ENCODE peak calls at places on chromosomes 7 and 10, in nine cellular contexts. One of them, this sample, is unnamed.

GRCh38 chr7:16345979-16346958 is 75.1 kb downstream of the CRPPA start:
- DNase-seq in vagina: no peak
- DNase-seq in kidney epithelial cell: peak
- DNase-seq in AG09319: no peak
- DNase-seq in cardiac muscle cell: no peak
- DNase-seq in OCI-LY7: no peak
- DNase-seq in heart right ventricle: no peak
- DNase-seq in foreskin fibroblast: peak
- DNase-seq in fibroblast of pulmonary artery: peak
- DNase-seq in this sample: peak

GRCh38 chr10:64880546-64880945 is 1359.3 kb downstream of the REEP3 start:
- DNase-seq in vagina: no peak
- DNase-seq in kidney epithelial cell: no peak
- DNase-seq in AG09319: no peak
- DNase-seq in cardiac muscle cell: no peak
- DNase-seq in OCI-LY7: no peak
- DNase-seq in heart right ventricle: no peak
- DNase-seq in foreskin fibroblast: no peak
- DNase-seq in fibroblast of pulmonary artery: no peak
- DNase-seq in this sample: no peak

GRCh38 chr7:101869026-101869900 is 51.8 kb downstream of the CUX1 start:
- DNase-seq in vagina: no peak
- DNase-seq in kidney epithelial cell: no peak
- DNase-seq in AG09319: no peak
- DNase-seq in cardiac muscle cell: no peak
- DNase-seq in OCI-LY7: peak
- DNase-seq in heart right ventricle: no peak
- DNase-seq in foreskin fibroblast: no peak
- DNase-seq in fibroblast of pulmonary artery: no peak
- DNase-seq in this sample: no peak

GRCh38 chr10:54985732-54986131 is 184.7 kb upstream of the PCDH15 start:
- DNase-seq in vagina: no peak
- DNase-seq in kidney epithelial cell: no peak
- DNase-seq in AG09319: no peak
- DNase-seq in cardiac muscle cell: peak
- DNase-seq in OCI-LY7: peak
- DNase-seq in heart right ventricle: no peak
- DNase-seq in foreskin fibroblast: no peak
- DNase-seq in fibroblast of pulmonary artery: peak
- DNase-seq in this sample: no peak

GRCh38 chr10:125936331-125936730 is 40.0 kb downstream of the FANK1 start:
- DNase-seq in vagina: no peak
- DNase-seq in kidney epithelial cell: no peak
- DNase-seq in AG09319: no peak
- DNase-seq in cardiac muscle cell: no peak
- DNase-seq in OCI-LY7: no peak
- DNase-seq in heart right ventricle: no peak
- DNase-seq in foreskin fibroblast: no peak
- DNase-seq in fibroblast of pulmonary artery: no peak
- DNase-seq in this sample: no peak

GRCh38 chr7:26365077-26365896 is 73.6 kb downstream of the SNX10 start:
- DNase-seq in vagina: no peak
- DNase-seq in kidney epithelial cell: no peak
- DNase-seq in AG09319: peak
- DNase-seq in cardiac muscle cell: peak
- DNase-seq in OCI-LY7: peak
- DNase-seq in heart right ventricle: peak
- DNase-seq in foreskin fibroblast: peak
- DNase-seq in fibroblast of pulmonary artery: peak
- DNase-seq in this sample: peak

GRCh38 chr7:134016223-134016941 is 110.8 kb upstream of the LRGUK start:
- DNase-seq in vagina: no peak
- DNase-seq in kidney epithelial cell: peak
- DNase-seq in AG09319: no peak
- DNase-seq in cardiac muscle cell: peak
- DNase-seq in OCI-LY7: peak
- DNase-seq in heart right ventricle: peak
- DNase-seq in foreskin fibroblast: no peak
- DNase-seq in fibroblast of pulmonary artery: peak
- DNase-seq in this sample: no peak

GRCh38 chr7:7696458-7697119 is 21.8 kb downstream of the RPA3 start:
- DNase-seq in vagina: no peak
- DNase-seq in kidney epithelial cell: peak
- DNase-seq in AG09319: no peak
- DNase-seq in cardiac muscle cell: no peak
- DNase-seq in OCI-LY7: no peak
- DNase-seq in heart right ventricle: no peak
- DNase-seq in foreskin fibroblast: peak
- DNase-seq in fibroblast of pulmonary artery: no peak
- DNase-seq in this sample: no peak

GRCh38 chr7:20778063-20778721 is 8.5 kb downstream of the SP8 start:
- DNase-seq in vagina: no peak
- DNase-seq in kidney epithelial cell: no peak
- DNase-seq in AG09319: peak
- DNase-seq in cardiac muscle cell: peak
- DNase-seq in OCI-LY7: no peak
- DNase-seq in heart right ventricle: no peak
- DNase-seq in foreskin fibroblast: no peak
- DNase-seq in fibroblast of pulmonary artery: peak
- DNase-seq in this sample: no peak

GRCh38 chr7:18820981-18821380 is 296.5 kb downstream of the TWIST1 start:
- DNase-seq in vagina: no peak
- DNase-seq in kidney epithelial cell: no peak
- DNase-seq in AG09319: no peak
- DNase-seq in cardiac muscle cell: no peak
- DNase-seq in OCI-LY7: no peak
- DNase-seq in heart right ventricle: no peak
- DNase-seq in foreskin fibroblast: no peak
- DNase-seq in fibroblast of pulmonary artery: no peak
- DNase-seq in this sample: no peak

GRCh38 chr7:158782638-158783490 is 46.4 kb downstream of the ESYT2 start:
- DNase-seq in vagina: no peak
- DNase-seq in kidney epithelial cell: no peak
- DNase-seq in AG09319: no peak
- DNase-seq in cardiac muscle cell: peak
- DNase-seq in OCI-LY7: no peak
- DNase-seq in heart right ventricle: peak
- DNase-seq in foreskin fibroblast: peak
- DNase-seq in fibroblast of pulmonary artery: peak
- DNase-seq in this sample: peak

GRCh38 chr10:59793924-59794323 is 40.7 kb upstream of the MRLN start:
- DNase-seq in vagina: no peak
- DNase-seq in kidney epithelial cell: peak
- DNase-seq in AG09319: peak
- DNase-seq in cardiac muscle cell: no peak
- DNase-seq in OCI-LY7: no peak
- DNase-seq in heart right ventricle: no peak
- DNase-seq in foreskin fibroblast: no peak
- DNase-seq in fibroblast of pulmonary artery: peak
- DNase-seq in this sample: no peak

GRCh38 chr7:145219461-145219860 is 383.6 kb upstream of the TPK1 start:
- DNase-seq in vagina: no peak
- DNase-seq in kidney epithelial cell: no peak
- DNase-seq in AG09319: no peak
- DNase-seq in cardiac muscle cell: no peak
- DNase-seq in OCI-LY7: no peak
- DNase-seq in heart right ventricle: no peak
- DNase-seq in foreskin fibroblast: no peak
- DNase-seq in fibroblast of pulmonary artery: no peak
- DNase-seq in this sample: no peak

GRCh38 chr10:33048223-33048622 is 90.2 kb upstream of the ITGB1 start:
- DNase-seq in vagina: no peak
- DNase-seq in kidney epithelial cell: no peak
- DNase-seq in AG09319: no peak
- DNase-seq in cardiac muscle cell: no peak
- DNase-seq in OCI-LY7: no peak
- DNase-seq in heart right ventricle: no peak
- DNase-seq in foreskin fibroblast: no peak
- DNase-seq in fibroblast of pulmonary artery: no peak
- DNase-seq in this sample: no peak

GRCh38 chr7:122337011-122337410 is 32.5 kb upstream of the FEZF1 start:
- DNase-seq in vagina: no peak
- DNase-seq in kidney epithelial cell: no peak
- DNase-seq in AG09319: no peak
- DNase-seq in cardiac muscle cell: no peak
- DNase-seq in OCI-LY7: no peak
- DNase-seq in heart right ventricle: no peak
- DNase-seq in foreskin fibroblast: no peak
- DNase-seq in fibroblast of pulmonary artery: no peak
- DNase-seq in this sample: no peak

GRCh38 chr10:71073451-71074175 is 138.8 kb upstream of the UNC5B start:
- DNase-seq in vagina: no peak
- DNase-seq in kidney epithelial cell: no peak
- DNase-seq in AG09319: no peak
- DNase-seq in cardiac muscle cell: no peak
- DNase-seq in OCI-LY7: no peak
- DNase-seq in heart right ventricle: no peak
- DNase-seq in foreskin fibroblast: no peak
- DNase-seq in fibroblast of pulmonary artery: no peak
- DNase-seq in this sample: no peak

DNA sequence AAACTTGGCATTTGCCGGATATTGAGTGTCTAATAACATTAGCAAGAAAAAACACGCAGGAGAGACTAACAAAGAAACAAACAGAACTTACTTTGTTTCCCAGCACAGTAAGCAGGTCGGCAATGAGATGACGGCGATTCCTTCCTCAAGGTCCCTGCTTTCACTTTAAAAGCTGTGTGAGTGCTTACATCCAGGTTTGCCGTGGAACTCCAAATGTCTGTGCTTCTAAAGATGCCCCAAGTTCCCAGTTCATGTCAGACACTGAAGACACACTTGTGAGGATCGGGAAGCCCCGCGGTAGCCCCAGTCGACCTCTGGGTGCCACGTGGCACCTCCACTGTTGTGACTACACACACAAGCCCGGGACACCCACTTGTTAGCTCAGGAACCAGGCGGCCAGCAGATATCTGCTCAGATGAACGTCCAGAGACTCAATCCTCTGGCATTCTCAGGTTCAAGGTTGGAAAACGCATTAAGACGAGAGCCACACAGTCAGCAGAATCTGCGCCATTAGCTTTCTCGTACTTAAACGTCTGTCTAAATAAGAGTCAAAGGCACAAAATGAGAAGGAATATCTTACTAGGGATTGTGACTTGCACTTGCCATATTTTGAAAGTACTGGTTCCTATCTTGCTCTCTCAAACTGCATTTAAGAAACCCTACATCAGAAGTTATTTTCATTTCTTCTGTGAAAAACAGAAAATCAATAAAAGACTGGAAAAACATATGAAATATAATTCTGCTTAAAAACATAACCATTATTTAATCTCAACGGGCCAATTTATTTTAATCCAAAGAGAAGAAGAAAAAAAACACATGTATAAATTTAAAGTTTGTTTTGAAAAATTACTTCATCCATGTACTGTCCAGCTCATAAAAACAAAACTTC is 207.6 kb upstream of the KLF14 start:
- DNase-seq in vagina: no peak
- DNase-seq in kidney epithelial cell: no peak
- DNase-seq in AG09319: no peak
- DNase-seq in cardiac muscle cell: no peak
- DNase-seq in OCI-LY7: peak
- DNase-seq in heart right ventricle: no peak
- DNase-seq in foreskin fibroblast: no peak
- DNase-seq in fibroblast of pulmonary artery: peak
- DNase-seq in this sample: no peak
- TF ChIP-seq CTCF in vagina: no peak
- TF ChIP-seq CTCF in kidney epithelial cell: no peak
- TF ChIP-seq CTCF in AG09319: no peak
- TF ChIP-seq CTCF in cardiac muscle cell: no peak
- TF ChIP-seq CTCF in OCI-LY7: no peak
- TF ChIP-seq CTCF in heart right ventricle: no peak
- TF ChIP-seq CTCF in foreskin fibroblast: no peak
- TF ChIP-seq CTCF in fibroblast of pulmonary artery: no peak
- TF ChIP-seq CTCF in this sample: no peak

GRCh38 chr10:79072994-79073654 is 4.4 kb downstream of the ZMIZ1 start:
- DNase-seq in vagina: no peak
- DNase-seq in kidney epithelial cell: no peak
- DNase-seq in AG09319: no peak
- DNase-seq in cardiac muscle cell: no peak
- DNase-seq in OCI-LY7: no peak
- DNase-seq in heart right ventricle: no peak
- DNase-seq in foreskin fibroblast: no peak
- DNase-seq in fibroblast of pulmonary artery: no peak
- DNase-seq in this sample: no peak
- TF ChIP-seq CTCF in vagina: no peak
- TF ChIP-seq CTCF in kidney epithelial cell: peak
- TF ChIP-seq CTCF in AG09319: no peak
- TF ChIP-seq CTCF in cardiac muscle cell: no peak
- TF ChIP-seq CTCF in OCI-LY7: peak
- TF ChIP-seq CTCF in heart right ventricle: no peak
- TF ChIP-seq CTCF in foreskin fibroblast: peak
- TF ChIP-seq CTCF in fibroblast of pulmonary artery: no peak
- TF ChIP-seq CTCF in this sample: no peak

DNA sequence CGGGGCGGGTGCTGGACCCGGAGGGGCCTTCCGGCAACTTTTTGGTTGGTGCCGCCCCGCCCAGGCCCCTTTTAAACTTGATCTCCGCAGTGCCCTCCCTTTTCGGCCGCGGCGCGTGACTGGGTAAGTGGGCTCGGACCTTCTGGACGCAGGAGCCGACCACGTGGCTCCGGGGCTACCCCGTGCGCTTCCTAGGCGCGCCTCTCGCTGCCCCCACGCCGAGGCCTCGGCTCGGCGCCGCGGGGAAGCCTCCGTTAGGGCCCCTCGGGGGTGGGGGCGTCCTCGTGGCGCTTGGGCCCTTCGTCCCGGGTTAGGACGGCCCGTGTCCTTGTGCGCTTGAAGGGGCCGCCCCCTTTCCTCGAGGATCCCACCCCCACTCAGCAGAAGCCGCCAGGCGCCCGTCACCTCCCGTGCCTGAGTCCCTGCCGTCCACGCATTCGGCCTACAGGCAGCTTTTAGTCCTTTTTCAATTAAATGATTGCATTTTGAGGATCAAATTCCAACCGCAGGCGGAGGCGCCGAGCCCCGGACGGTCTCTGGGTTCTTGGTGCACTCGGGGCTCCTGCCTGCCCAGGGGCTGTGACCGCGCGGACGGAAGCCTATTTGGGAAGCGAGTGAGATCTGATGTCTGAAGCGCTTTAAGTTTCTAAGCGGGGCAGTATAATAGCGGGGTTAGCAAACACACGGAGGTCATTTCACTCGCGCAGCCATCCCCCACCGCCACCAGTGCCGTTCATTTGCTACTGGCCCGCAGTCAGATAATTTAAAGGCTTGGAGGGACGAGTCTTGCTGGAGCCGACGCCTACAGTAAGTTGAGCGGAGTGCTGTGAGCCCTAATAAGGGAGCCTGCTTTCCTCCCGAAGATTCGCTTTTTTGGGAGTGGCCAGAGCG is 31.8 kb upstream of the TOMM7 start:
- DNase-seq in vagina: no peak
- DNase-seq in kidney epithelial cell: no peak
- DNase-seq in AG09319: peak
- DNase-seq in cardiac muscle cell: peak
- DNase-seq in OCI-LY7: peak
- DNase-seq in heart right ventricle: peak
- DNase-seq in foreskin fibroblast: peak
- DNase-seq in fibroblast of pulmonary artery: peak
- DNase-seq in this sample: no peak
- TF ChIP-seq CTCF in vagina: no peak
- TF ChIP-seq CTCF in kidney epithelial cell: no peak
- TF ChIP-seq CTCF in AG09319: no peak
- TF ChIP-seq CTCF in cardiac muscle cell: peak
- TF ChIP-seq CTCF in OCI-LY7: peak
- TF ChIP-seq CTCF in heart right ventricle: peak
- TF ChIP-seq CTCF in foreskin fibroblast: no peak
- TF ChIP-seq CTCF in fibroblast of pulmonary artery: no peak
- TF ChIP-seq CTCF in this sample: no peak

GRCh38 chr7:131302876-131303707 is 24.6 kb upstream of the MKLN1 start:
- DNase-seq in vagina: no peak
- DNase-seq in kidney epithelial cell: no peak
- DNase-seq in AG09319: no peak
- DNase-seq in cardiac muscle cell: no peak
- DNase-seq in OCI-LY7: peak
- DNase-seq in heart right ventricle: peak
- DNase-seq in foreskin fibroblast: no peak
- DNase-seq in fibroblast of pulmonary artery: peak
- DNase-seq in this sample: no peak
- TF ChIP-seq CTCF in vagina: no peak
- TF ChIP-seq CTCF in kidney epithelial cell: peak
- TF ChIP-seq CTCF in AG09319: peak
- TF ChIP-seq CTCF in cardiac muscle cell: peak
- TF ChIP-seq CTCF in OCI-LY7: peak
- TF ChIP-seq CTCF in heart right ventricle: no peak
- TF ChIP-seq CTCF in foreskin fibroblast: peak
- TF ChIP-seq CTCF in fibroblast of pulmonary artery: peak
- TF ChIP-seq CTCF in this sample: peak

This sample was measured in BJ.